ENCODE peak calls at places on chromosomes 2 and 18, in six cellular contexts. One of them, this sample, is unnamed.

GRCh38 chr2:6780765-6781274 is 84.9 kb downstream of the CMPK2 start:
- DNase-seq in AG09309: no peak
- DNase-seq in PC-9: no peak
- DNase-seq in fibroblast of mammary gland: peak; percentile 9
- DNase-seq in retinal pigment epithelial cell: no peak
- DNase-seq in heart left ventricle: peak; percentile 64
- DNase-seq in this sample: no peak

GRCh38 chr2:15989559-15989958 is 49.2 kb downstream of the MYCN start:
- DNase-seq in AG09309: no peak
- DNase-seq in PC-9: no peak
- DNase-seq in fibroblast of mammary gland: no peak
- DNase-seq in retinal pigment epithelial cell: no peak
- DNase-seq in heart left ventricle: no peak
- DNase-seq in this sample: no peak

GRCh38 chr18:76425299-76426101 is 69.5 kb downstream of the ZNF516 start:
- DNase-seq in AG09309: no peak
- DNase-seq in PC-9: no peak
- DNase-seq in fibroblast of mammary gland: peak; percentile 75
- DNase-seq in retinal pigment epithelial cell: no peak
- DNase-seq in heart left ventricle: no peak
- DNase-seq in this sample: no peak

GRCh38 chr2:173191601-173192000 is 116.0 kb downstream of the MAP3K20 start:
- DNase-seq in AG09309: no peak
- DNase-seq in PC-9: peak; percentile 75
- DNase-seq in fibroblast of mammary gland: peak; percentile 53
- DNase-seq in retinal pigment epithelial cell: no peak
- DNase-seq in heart left ventricle: no peak
- DNase-seq in this sample: no peak

GRCh38 chr2:43217228-43218220 is 8.9 kb downstream of the ZFP36L2 start:
- DNase-seq in AG09309: no peak
- DNase-seq in PC-9: no peak
- DNase-seq in fibroblast of mammary gland: no peak
- DNase-seq in retinal pigment epithelial cell: no peak
- DNase-seq in heart left ventricle: no peak
- DNase-seq in this sample: no peak

GRCh38 chr2:160054984-160055725 is 7.3 kb downstream of the PLA2R1 start:
- DNase-seq in AG09309: no peak
- DNase-seq in PC-9: no peak
- DNase-seq in fibroblast of mammary gland: peak; percentile 79
- DNase-seq in retinal pigment epithelial cell: no peak
- DNase-seq in heart left ventricle: no peak
- DNase-seq in this sample: no peak

GRCh38 chr2:227460079-227460485 is 11.9 kb upstream of the AGFG1 start:
- DNase-seq in AG09309: peak; percentile 47
- DNase-seq in PC-9: no peak
- DNase-seq in fibroblast of mammary gland: peak; percentile 88
- DNase-seq in retinal pigment epithelial cell: no peak
- DNase-seq in heart left ventricle: no peak
- DNase-seq in this sample: peak; percentile 46

GRCh38 chr18:78971511-78972245 is 7.9 kb upstream of the SALL3 start:
- DNase-seq in AG09309: no peak
- DNase-seq in PC-9: no peak
- DNase-seq in fibroblast of mammary gland: no peak
- DNase-seq in retinal pigment epithelial cell: no peak
- DNase-seq in heart left ventricle: no peak
- DNase-seq in this sample: no peak

GRCh38 chr2:240420206-240420899 is 15.1 kb upstream of the GPC1 start:
- DNase-seq in AG09309: no peak
- DNase-seq in PC-9: no peak
- DNase-seq in fibroblast of mammary gland: no peak
- DNase-seq in retinal pigment epithelial cell: no peak
- DNase-seq in heart left ventricle: peak; percentile 4
- DNase-seq in this sample: no peak

GRCh38 chr2:69797836-69798465 is 31.5 kb upstream of the GMCL1 start:
- DNase-seq in AG09309: no peak
- DNase-seq in PC-9: peak; percentile 66
- DNase-seq in fibroblast of mammary gland: no peak
- DNase-seq in retinal pigment epithelial cell: no peak
- DNase-seq in heart left ventricle: no peak
- DNase-seq in this sample: no peak

GRCh38 chr18:10153924-10154635 is 240.3 kb downstream of the VAPA start:
- DNase-seq in AG09309: no peak
- DNase-seq in PC-9: no peak
- DNase-seq in fibroblast of mammary gland: no peak
- DNase-seq in retinal pigment epithelial cell: no peak
- DNase-seq in heart left ventricle: no peak
- DNase-seq in this sample: no peak

GRCh38 chr2:189783451-189783926 is 650 bp downstream of the ORMDL1 start:
- DNase-seq in AG09309: no peak
- DNase-seq in PC-9: no peak
- DNase-seq in fibroblast of mammary gland: peak; percentile 48
- DNase-seq in retinal pigment epithelial cell: no peak
- DNase-seq in heart left ventricle: no peak
- DNase-seq in this sample: peak; percentile 44

GRCh38 chr2:3313845-3314375 is 63.7 kb downstream of the EIPR1 start:
- DNase-seq in AG09309: no peak
- DNase-seq in PC-9: no peak
- DNase-seq in fibroblast of mammary gland: no peak
- DNase-seq in retinal pigment epithelial cell: no peak
- DNase-seq in heart left ventricle: no peak
- DNase-seq in this sample: no peak

GRCh38 chr2:25690058-25690457 is 16.7 kb upstream of the DTNB start:
- DNase-seq in AG09309: no peak
- DNase-seq in PC-9: peak; percentile 72
- DNase-seq in fibroblast of mammary gland: no peak
- DNase-seq in retinal pigment epithelial cell: peak; percentile 49
- DNase-seq in heart left ventricle: no peak
- DNase-seq in this sample: no peak

DNA sequence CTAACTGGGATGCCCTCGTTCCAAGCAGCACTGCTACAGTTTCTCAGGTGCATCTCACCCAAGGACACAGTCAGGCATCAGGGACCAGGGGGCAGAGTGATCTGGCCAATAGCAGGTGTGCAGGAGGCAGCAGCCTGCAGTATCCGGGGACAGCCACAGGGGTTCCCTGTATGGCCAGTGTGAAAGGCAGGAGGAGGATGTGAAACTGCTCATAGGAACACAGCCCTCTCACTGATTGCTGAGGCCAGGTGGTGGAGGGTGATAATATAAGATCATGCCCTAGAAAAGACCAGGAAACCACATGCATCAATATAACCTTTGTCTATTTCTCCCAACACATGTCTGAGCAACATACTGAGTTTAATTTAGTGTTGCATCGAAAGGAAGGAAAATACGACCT is 112.7 kb upstream of the TACR1 start:
- DNase-seq in AG09309: no peak
- DNase-seq in PC-9: no peak
- DNase-seq in fibroblast of mammary gland: no peak
- DNase-seq in retinal pigment epithelial cell: no peak
- DNase-seq in heart left ventricle: no peak
- DNase-seq in this sample: peak; percentile 79
- TF ChIP-seq CTCF in AG09309: no peak
- TF ChIP-seq CTCF in PC-9: no peak
- TF ChIP-seq CTCF in fibroblast of mammary gland: no peak
- TF ChIP-seq CTCF in retinal pigment epithelial cell: no peak
- TF ChIP-seq CTCF in heart left ventricle: no peak
- TF ChIP-seq CTCF in this sample: peak; percentile 71

GRCh38 chr18:50791599-50792438 is 28.0 kb downstream of the MRO start:
- DNase-seq in AG09309: no peak
- DNase-seq in PC-9: no peak
- DNase-seq in fibroblast of mammary gland: no peak
- DNase-seq in retinal pigment epithelial cell: no peak
- DNase-seq in heart left ventricle: no peak
- DNase-seq in this sample: no peak
- TF ChIP-seq CTCF in AG09309: no peak
- TF ChIP-seq CTCF in PC-9: no peak
- TF ChIP-seq CTCF in fibroblast of mammary gland: no peak
- TF ChIP-seq CTCF in retinal pigment epithelial cell: no peak
- TF ChIP-seq CTCF in heart left ventricle: no peak
- TF ChIP-seq CTCF in this sample: no peak

GRCh38 chr2:46878886-46879285 is 36.7 kb downstream of the MCFD2 start:
- DNase-seq in AG09309: no peak
- DNase-seq in PC-9: no peak
- DNase-seq in fibroblast of mammary gland: peak; percentile 54
- DNase-seq in retinal pigment epithelial cell: no peak
- DNase-seq in heart left ventricle: peak; percentile 79
- DNase-seq in this sample: no peak
- TF ChIP-seq CTCF in AG09309: no peak
- TF ChIP-seq CTCF in PC-9: no peak
- TF ChIP-seq CTCF in fibroblast of mammary gland: no peak
- TF ChIP-seq CTCF in retinal pigment epithelial cell: no peak
- TF ChIP-seq CTCF in heart left ventricle: no peak
- TF ChIP-seq CTCF in this sample: no peak

GRCh38 chr18:3054785-3055184 is 41.8 kb upstream of the LPIN2 start:
- DNase-seq in AG09309: no peak
- DNase-seq in PC-9: peak; percentile 83
- DNase-seq in fibroblast of mammary gland: no peak
- DNase-seq in retinal pigment epithelial cell: no peak
- DNase-seq in heart left ventricle: no peak
- DNase-seq in this sample: no peak

GRCh38 chr18:3054214-3054613 is 41.3 kb upstream of the LPIN2 start:
- DNase-seq in AG09309: no peak
- DNase-seq in PC-9: no peak
- DNase-seq in fibroblast of mammary gland: no peak
- DNase-seq in retinal pigment epithelial cell: no peak
- DNase-seq in heart left ventricle: no peak
- DNase-seq in this sample: no peak

GRCh38 chr18:3053081-3053480 is 40.1 kb upstream of the LPIN2 start:
- DNase-seq in AG09309: no peak
- DNase-seq in PC-9: no peak
- DNase-seq in fibroblast of mammary gland: no peak
- DNase-seq in retinal pigment epithelial cell: no peak
- DNase-seq in heart left ventricle: no peak
- DNase-seq in this sample: no peak

GRCh38 chr18:3051718-3052410 is 38.9 kb upstream of the LPIN2 start:
- DNase-seq in AG09309: no peak
- DNase-seq in PC-9: peak; percentile 92
- DNase-seq in fibroblast of mammary gland: no peak
- DNase-seq in retinal pigment epithelial cell: peak; percentile 82
- DNase-seq in heart left ventricle: no peak
- DNase-seq in this sample: no peak

GRCh38 chr18:3052411-3052758 is 39.4 kb upstream of the LPIN2 start:
- DNase-seq in AG09309: no peak
- DNase-seq in PC-9: no peak
- DNase-seq in fibroblast of mammary gland: no peak
- DNase-seq in retinal pigment epithelial cell: no peak
- DNase-seq in heart left ventricle: no peak
- DNase-seq in this sample: no peak
- TF ChIP-seq CTCF in AG09309: no peak
- TF ChIP-seq CTCF in PC-9: no peak
- TF ChIP-seq CTCF in fibroblast of mammary gland: no peak
- TF ChIP-seq CTCF in retinal pigment epithelial cell: no peak
- TF ChIP-seq CTCF in heart left ventricle: no peak
- TF ChIP-seq CTCF in this sample: no peak

GRCh38 chr18:66562279-66562678 is 41.6 kb downstream of the CDH19 start:
- DNase-seq in AG09309: no peak
- DNase-seq in PC-9: no peak
- DNase-seq in fibroblast of mammary gland: no peak
- DNase-seq in retinal pigment epithelial cell: no peak
- DNase-seq in heart left ventricle: no peak
- DNase-seq in this sample: no peak

GRCh38 chr18:66564236-66564635 is 39.7 kb downstream of the CDH19 start:
- DNase-seq in AG09309: no peak
- DNase-seq in PC-9: no peak
- DNase-seq in fibroblast of mammary gland: no peak
- DNase-seq in retinal pigment epithelial cell: no peak
- DNase-seq in heart left ventricle: no peak
- DNase-seq in this sample: no peak

GRCh38 chr18:66558773-66559172 is 45.1 kb downstream of the CDH19 start:
- DNase-seq in AG09309: no peak
- DNase-seq in PC-9: no peak
- DNase-seq in fibroblast of mammary gland: no peak
- DNase-seq in retinal pigment epithelial cell: no peak
- DNase-seq in heart left ventricle: no peak
- DNase-seq in this sample: no peak

GRCh38 chr18:66557091-66557490 is 46.8 kb downstream of the CDH19 start:
- DNase-seq in AG09309: no peak
- DNase-seq in PC-9: no peak
- DNase-seq in fibroblast of mammary gland: no peak
- DNase-seq in retinal pigment epithelial cell: no peak
- DNase-seq in heart left ventricle: no peak
- DNase-seq in this sample: no peak

GRCh38 chr18:66560092-66560491 is 43.8 kb downstream of the CDH19 start:
- DNase-seq in AG09309: no peak
- DNase-seq in PC-9: peak; percentile 47
- DNase-seq in fibroblast of mammary gland: peak; percentile 8
- DNase-seq in retinal pigment epithelial cell: no peak
- DNase-seq in heart left ventricle: no peak
- DNase-seq in this sample: no peak
- TF ChIP-seq CTCF in AG09309: no peak
- TF ChIP-seq CTCF in PC-9: peak; percentile 64
- TF ChIP-seq CTCF in fibroblast of mammary gland: peak; percentile 30
- TF ChIP-seq CTCF in retinal pigment epithelial cell: peak; percentile 66
- TF ChIP-seq CTCF in heart left ventricle: no peak
- TF ChIP-seq CTCF in this sample: no peak

DNA sequence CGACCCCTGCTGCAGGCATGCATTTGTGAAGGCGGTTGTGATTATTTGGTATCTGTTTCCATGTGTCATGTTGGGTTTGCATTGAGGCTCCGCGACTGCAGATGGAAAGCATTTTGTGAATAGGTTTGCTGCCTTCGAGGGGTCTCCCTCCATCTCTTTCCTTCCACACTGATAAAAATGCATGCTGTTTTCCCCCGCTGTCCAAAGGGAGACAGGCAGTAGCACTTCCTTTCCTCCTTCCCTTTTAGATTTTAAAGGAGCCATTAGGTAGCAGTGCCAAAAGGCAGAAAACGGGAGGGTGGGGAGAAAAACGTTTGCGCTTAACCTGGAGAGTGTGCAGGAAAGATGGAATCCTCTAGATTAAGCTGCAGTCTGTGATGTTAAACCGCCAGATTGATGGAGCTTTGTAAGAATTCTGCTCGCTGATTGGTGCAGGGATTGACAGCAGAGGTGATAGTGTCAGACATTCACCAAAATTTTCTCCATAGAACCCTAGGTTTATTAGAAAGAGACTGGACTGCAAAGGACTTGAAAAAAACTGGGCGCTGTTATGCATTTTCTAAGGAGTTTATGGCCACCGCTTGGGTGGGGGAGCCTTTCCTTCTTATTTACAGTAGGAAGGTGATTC is 653 bp downstream of the MAPRE2 start:
- DNase-seq in AG09309: no peak
- DNase-seq in PC-9: no peak
- DNase-seq in fibroblast of mammary gland: no peak
- DNase-seq in retinal pigment epithelial cell: no peak
- DNase-seq in heart left ventricle: no peak
- DNase-seq in this sample: no peak
- TF ChIP-seq CTCF in AG09309: no peak
- TF ChIP-seq CTCF in PC-9: no peak
- TF ChIP-seq CTCF in fibroblast of mammary gland: no peak
- TF ChIP-seq CTCF in retinal pigment epithelial cell: no peak
- TF ChIP-seq CTCF in heart left ventricle: no peak
- TF ChIP-seq CTCF in this sample: no peak

GRCh38 chr2:44843641-44844040 is 97.9 kb upstream of the SIX3 start:
- DNase-seq in AG09309: no peak
- DNase-seq in PC-9: no peak
- DNase-seq in fibroblast of mammary gland: no peak
- DNase-seq in retinal pigment epithelial cell: no peak
- DNase-seq in heart left ventricle: no peak
- DNase-seq in this sample: no peak
- TF ChIP-seq CTCF in AG09309: no peak
- TF ChIP-seq CTCF in PC-9: no peak
- TF ChIP-seq CTCF in fibroblast of mammary gland: no peak
- TF ChIP-seq CTCF in retinal pigment epithelial cell: no peak
- TF ChIP-seq CTCF in heart left ventricle: no peak
- TF ChIP-seq CTCF in this sample: no peak

This sample was measured in GM20000.